ENCODE peak calls at places on chromosomes 11 and 22, in ten cellular contexts. G is T-helper 9 cell; Q is activated CD4-positive, alpha-beta T cell treated with anti-CD3 and anti-CD28 coated beads for 24 hours; Z is naive thymus-derived CD8-positive, alpha-beta T cell; L is GM20000; M is tibial nerve; H is NT2/D1; I is hepatic stellate cell; C is sciatic nerve; W is NCI-H2171 treated with DMSO at 0.1 percent for 48 hours. Y is an unnamed sample.

GRCh38 chr11:56841210-56841810 is 92.8 kb upstream of the OR9G4 start:
- DNase-seq in G (no peak), Q (peak; percentile 5), Z (no peak), L (peak; percentile 61), M (no peak), H (peak; percentile 51), I (peak; percentile 15), C (no peak), W (peak; percentile 64), Y (peak; percentile 38)

GRCh38 chr22:50729391-50730012 is 8.5 kb upstream of the ACR start:
- DNase-seq in G (no peak), Q (no peak), Z (peak; percentile 53), L (no peak), M (peak; percentile 9), H (no peak), I (no peak), C (peak; percentile 52), W (peak; percentile 12), Y (no peak)

GRCh38 chr11:76256448-76256847 is 50.1 kb upstream of the WNT11 start:
- DNase-seq in G (no peak), Q (no peak), Z (peak; percentile 54), L (no peak), M (no peak), H (no peak), I (no peak), C (no peak), W (no peak), Y (peak; percentile 8)

GRCh38 chr22:21102659-21103267 is 57.0 kb downstream of the LRRC74B start:
- DNase-seq in G (peak; percentile 69), Q (peak; percentile 75), Z (peak; percentile 82), L (peak; percentile 83), M (no peak), H (peak; percentile 74), I (peak; percentile 77), C (peak; percentile 79), W (no peak), Y (peak; percentile 36)

GRCh38 chr22:47899894-47900293 is 1137.4 kb downstream of the TBC1D22A start:
- DNase-seq in G (no peak), Q (no peak), Z (no peak), L (no peak), M (no peak), H (no peak), I (no peak), C (no peak), W (no peak), Y (no peak)

GRCh38 chr11:130585545-130585944 is 137.1 kb downstream of the ADAMTS15 start:
- DNase-seq in G (no peak), Q (no peak), Z (no peak), L (no peak), M (no peak), H (no peak), I (peak; percentile 49), C (no peak), W (no peak), Y (no peak)

GRCh38 chr22:38504731-38505594 is 1.1 kb downstream of the DDX17 start:
- DNase-seq in G (peak; percentile 46), Q (peak; percentile 36), Z (peak; percentile 74), L (peak; percentile 53), M (no peak), H (no peak), I (peak; percentile 25), C (peak; percentile 69), W (no peak), Y (no peak)

GRCh38 chr11:20162824-20163777 is 2.8 kb upstream of the DBX1 start:
- DNase-seq in G (no peak), Q (no peak), Z (no peak), L (no peak), M (no peak), H (no peak), I (no peak), C (no peak), W (no peak), Y (no peak)

GRCh38 chr22:45997077-45997774 is 20.3 kb upstream of the WNT7B start:
- DNase-seq in G (no peak), Q (no peak), Z (peak; percentile 64), L (no peak), M (peak; percentile 77), H (no peak), I (peak; percentile 95), C (peak; percentile 90), W (no peak), Y (peak; percentile 64)

GRCh38 chr22:18000441-18001039 is 23.8 kb downstream of the MICAL3 start:
- DNase-seq in G (peak; percentile 34), Q (no peak), Z (no peak), L (no peak), M (no peak), H (no peak), I (no peak), C (peak; percentile 64), W (peak; percentile 14), Y (no peak)

GRCh38 chr22:32796865-32797573 is 4.5 kb upstream of the TIMP3 start:
- DNase-seq in G (peak; percentile 32), Q (peak; percentile 40), Z (peak; percentile 78), L (peak; percentile 81), M (peak; percentile 67), H (peak; percentile 38), I (peak; percentile 81), C (peak; percentile 90), W (no peak), Y (peak; percentile 16)

GRCh38 chr22:23418159-23418788 is 161.8 kb downstream of the IGLL1 start:
- DNase-seq in G (no peak), Q (no peak), Z (no peak), L (no peak), M (no peak), H (no peak), I (no peak), C (no peak), W (no peak), Y (no peak)

GRCh38 chr11:74465291-74465708 is 2.0 kb downstream of the KCNE3 start:
- DNase-seq in G (no peak), Q (no peak), Z (no peak), L (no peak), M (no peak), H (no peak), I (no peak), C (no peak), W (no peak), Y (no peak)